ENCODE peak calls at places on chromosomes 1 and 21, in five cellular contexts. W is CD4-positive, alpha-beta T cell; G is CD4-positive, CD25-positive, alpha-beta regulatory T cell; O is MG63; L is CD8-positive, alpha-beta memory T cell. Z is an unnamed sample. For H3K9me3, the result is how much of the 10 kb centered on the place peaks cover.

GRCh38 chr1:237141471-237141870 is 99.5 kb downstream of the RYR2 start:
- DNase-seq in W (no peak), G (no peak), O (no peak), L (no peak), Z (no peak)

GRCh38 chr1:154514066-154514553 is 11.9 kb upstream of the SHE start:
- DNase-seq in W (no peak), G (no peak), O (no peak), L (no peak), Z (no peak)

GRCh38 chr1:47235280-47235679 is 3.3 kb upstream of the TAL1 start:
- DNase-seq in W (no peak), G (no peak), O (no peak), L (no peak), Z (no peak)

GRCh38 chr1:16617778-16618580 is 4.6 kb upstream of the NBPF1 start:
- DNase-seq in W (no peak), G (no peak), O (no peak), L (no peak), Z (no peak)

GRCh38 chr1:12161662-12162458 is 4.9 kb upstream of the TNFRSF1B start:
- DNase-seq in W (peak), G (peak), O (peak), L (no peak), Z (peak)

GRCh38 chr1:178168535-178168934 is 74.6 kb downstream of the RASAL2 start:
- DNase-seq in W (no peak), G (no peak), O (peak), L (no peak), Z (no peak)

GRCh38 chr21:37006521-37007291 is at the start of gene RIPPLY3:
- DNase-seq in W (no peak), G (peak), O (peak), L (peak), Z (no peak)

GRCh38 chr1:146034976-146035469 is 13.5 kb upstream of the HJV start:
- DNase-seq in W (no peak), G (no peak), O (peak), L (no peak), Z (no peak)

GRCh38 chr1:24501371-24502167 is 1.1 kb upstream of the RCAN3 start:
- DNase-seq in W (no peak), G (peak), O (no peak), L (no peak), Z (peak)

GRCh38 chr1:33272509-33272908 is 16.2 kb downstream of the ZNF362 start:
- DNase-seq in W (no peak), G (no peak), O (no peak), L (no peak), Z (no peak)

GRCh38 chr21:42836767-42837301 is 42.5 kb downstream of the WDR4 start:
- DNase-seq in W (no peak), G (no peak), O (no peak), L (no peak), Z (no peak)

GRCh38 chr1:113692342-113692741 is 66.9 kb downstream of the PHTF1 start:
- DNase-seq in W (no peak), G (no peak), O (no peak), L (no peak), Z (no peak)

GRCh38 chr1:113691184-113691583 is 68.1 kb downstream of the PHTF1 start:
- DNase-seq in W (no peak), G (no peak), O (no peak), L (no peak), Z (no peak)

GRCh38 chr1:113694910-113695309 is 64.4 kb downstream of the PHTF1 start:
- DNase-seq in W (no peak), G (no peak), O (no peak), L (no peak), Z (no peak)

GRCh38 chr1:113686891-113687624 is 72.2 kb downstream of the PHTF1 start:
- DNase-seq in W (no peak), G (no peak), O (no peak), L (no peak), Z (no peak)

DNA sequence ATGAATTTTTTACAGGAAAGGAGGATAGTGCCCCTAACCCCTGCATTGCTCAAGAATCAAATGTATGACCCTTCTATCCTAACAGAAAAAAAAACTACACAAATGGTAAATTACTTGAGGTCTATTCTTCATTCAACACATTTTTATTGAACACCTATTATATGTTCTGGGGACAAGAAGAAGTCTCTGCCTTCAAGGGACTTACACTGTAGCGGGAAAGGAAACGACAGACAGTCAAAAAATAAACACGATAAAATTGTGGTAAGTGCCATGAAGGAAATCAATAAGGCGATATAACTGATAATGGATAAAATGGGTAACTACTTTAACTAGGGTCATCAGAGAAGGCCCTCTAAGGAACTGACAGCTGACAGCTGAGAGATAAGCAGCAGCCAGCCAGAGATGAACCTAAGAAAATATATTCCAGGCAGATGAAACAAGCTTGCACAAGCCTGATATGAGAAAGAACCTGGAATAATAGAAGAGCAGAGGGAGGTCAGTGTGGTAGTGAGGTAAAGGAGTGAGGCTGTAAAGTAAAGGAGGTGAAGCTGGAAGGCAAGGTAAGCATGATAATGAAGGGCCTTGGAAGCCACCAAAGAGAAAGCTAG is 66.4 kb downstream of the PHTF1 start:
- DNase-seq in W (no peak), G (no peak), O (no peak), L (no peak), Z (no peak)
- H3K9me3 ChIP-seq in W (under half), G (under half), O (under half), L (under half), Z (under half)

GRCh38 chr1:2783435-2784397 is 17.8 kb downstream of the TTC34 start:
- DNase-seq in W (no peak), G (no peak), O (no peak), L (no peak), Z (no peak)
- H3K9me3 ChIP-seq in W (under half), G (under half), O (under half), L (under half), Z (under half)

GRCh38 chr1:203307690-203308126 is 2.4 kb downstream of the BTG2 start:
- DNase-seq in W (no peak), G (no peak), O (no peak), L (no peak), Z (no peak)
- H3K9me3 ChIP-seq in W (under half), G (under half), O (under half), L (under half), Z (under half)

GRCh38 chr21:13854638-13855037 is 245.1 kb downstream of the POTED start:
- DNase-seq in W (no peak), G (no peak), O (no peak), L (no peak), Z (no peak)
- H3K9me3 ChIP-seq in W (under half), G (under half), O (under half), L (under half), Z (under half)

GRCh38 chr21:34715518-34715917 is 46.7 kb downstream of the CLIC6 start:
- DNase-seq in W (no peak), G (no peak), O (no peak), L (no peak), Z (no peak)

DNA sequence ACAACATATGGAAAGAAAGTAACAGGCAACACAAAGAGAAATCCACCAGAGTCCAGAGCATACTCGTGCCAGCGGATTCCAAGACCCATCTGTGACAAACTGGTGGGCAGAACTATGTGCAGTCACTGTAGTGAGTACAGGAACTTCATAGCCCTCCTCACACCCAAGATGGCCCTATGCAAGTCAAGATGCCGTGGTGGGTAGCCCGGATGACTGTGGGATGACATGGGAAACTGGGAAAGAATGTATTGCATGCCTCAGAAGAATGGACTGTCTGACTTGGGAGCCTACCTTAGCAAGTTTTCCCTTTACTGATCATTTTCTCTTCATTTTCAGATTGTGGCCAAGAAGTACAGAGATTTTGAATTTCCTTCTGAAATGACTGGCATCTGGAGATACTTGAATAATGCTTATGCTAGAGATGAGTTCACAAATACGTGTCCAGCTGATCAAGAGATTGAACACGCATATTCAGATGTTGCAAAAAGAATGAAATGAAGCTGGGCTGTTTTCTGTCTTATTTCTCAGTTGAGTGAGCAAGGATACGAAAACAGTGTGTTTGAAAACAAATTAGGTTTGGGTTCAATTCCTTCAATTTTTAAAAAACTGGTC is 47.3 kb downstream of the CLIC6 start:
- DNase-seq in W (no peak), G (no peak), O (no peak), L (no peak), Z (no peak)
- H3K9me3 ChIP-seq in W (under half), G (under half), O (under half), L (under half), Z (under half)

DNA sequence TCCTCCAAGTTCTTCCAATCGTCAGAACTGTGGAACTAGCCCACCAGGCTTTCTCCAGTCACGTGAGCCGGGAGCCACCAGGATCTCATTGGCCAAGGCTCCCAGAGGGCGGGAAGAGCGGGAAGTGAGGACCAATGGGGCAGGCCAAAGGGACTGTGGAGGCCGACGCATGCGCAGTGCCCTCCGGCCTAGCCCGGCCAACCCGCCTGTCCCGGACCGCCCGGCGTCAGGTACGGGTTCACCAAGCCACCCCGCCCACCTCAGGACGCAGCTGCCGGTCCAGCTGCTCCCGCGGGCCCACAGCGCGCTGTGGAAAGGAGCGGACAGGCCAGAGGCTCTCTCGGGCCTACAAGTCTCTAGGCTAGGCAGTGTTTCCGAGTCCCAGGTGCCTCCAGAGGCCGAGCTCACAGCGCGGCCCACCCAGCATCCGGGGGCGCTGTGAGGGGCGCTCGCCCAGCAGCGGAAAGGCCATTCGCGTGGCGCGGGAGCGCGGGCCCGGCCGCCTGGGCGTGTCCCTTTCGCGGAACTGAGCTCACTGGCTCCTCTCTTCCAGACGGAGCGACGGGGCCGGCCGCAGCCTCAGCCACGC is 10.9 kb downstream of the OR14I1 start:
- DNase-seq in W (no peak), G (no peak), O (no peak), L (no peak), Z (no peak)
- H3K9me3 ChIP-seq in W (under half), G (under half), O (under half), L (under half), Z (under half)